ENCODE peak calls at places on chromosomes 11 and 22, in four cellular contexts. One of them, this sample, is unnamed.

GRCh38 chr11:34359548-34359891 is 1.7 kb upstream of the ABTB2 start:
- DNase-seq in GM12878: no peak
- DNase-seq in H1: no peak
- DNase-seq in K562: peak; percentile 26
- DNase-seq in this sample: no peak

GRCh38 chr11:63598556-63598955 is 15.7 kb downstream of the PLAAT3 start:
- DNase-seq in H1: no peak
- DNase-seq in GM12878: no peak
- DNase-seq in K562: no peak
- DNase-seq in this sample: no peak

GRCh38 chr11:112580864-112581263 is 320.2 kb upstream of the PLET1 start:
- DNase-seq in H1: no peak
- DNase-seq in K562: no peak
- DNase-seq in GM12878: no peak
- DNase-seq in this sample: no peak

GRCh38 chr11:117730256-117730800 is 66.7 kb downstream of the DSCAML1 start:
- DNase-seq in H1: no peak
- DNase-seq in GM12878: no peak
- DNase-seq in K562: no peak
- DNase-seq in this sample: no peak

GRCh38 chr11:590997-591396 is 14.7 kb downstream of the PHRF1 start:
- DNase-seq in H1: no peak
- DNase-seq in GM12878: no peak
- DNase-seq in K562: no peak
- DNase-seq in this sample: no peak

GRCh38 chr11:81644239-81644840 is 1089.3 kb downstream of the FAM181B start:
- DNase-seq in K562: peak; percentile 53
- DNase-seq in H1: no peak
- DNase-seq in GM12878: no peak
- DNase-seq in this sample: peak; percentile 60

GRCh38 chr11:118398797-118399564 is 2.4 kb upstream of the ATP5MG start:
- DNase-seq in K562: no peak
- DNase-seq in GM12878: no peak
- DNase-seq in H1: no peak
- DNase-seq in this sample: no peak

GRCh38 chr11:66289548-66290331 is 797 bp upstream of the YIF1A start:
- DNase-seq in H1: peak; percentile 93
- DNase-seq in GM12878: peak; percentile 45
- DNase-seq in K562: peak; percentile 82
- DNase-seq in this sample: no peak

GRCh38 chr22:19745155-19746133 is 15.1 kb upstream of the TBX1 start:
- DNase-seq in K562: no peak
- DNase-seq in GM12878: no peak
- DNase-seq in H1: no peak
- DNase-seq in this sample: no peak

GRCh38 chr22:45996241-45997076 is 19.5 kb upstream of the WNT7B start:
- DNase-seq in GM12878: no peak
- DNase-seq in H1: no peak
- DNase-seq in K562: no peak
- DNase-seq in this sample: no peak

GRCh38 chr11:10496296-10496936 is 41.4 kb downstream of the AMPD3 start:
- DNase-seq in K562: no peak
- DNase-seq in GM12878: no peak
- DNase-seq in H1: no peak
- DNase-seq in this sample: no peak

GRCh38 chr22:31332010-31332409 is 14.1 kb downstream of the PATZ1 start:
- DNase-seq in H1: no peak
- DNase-seq in K562: no peak
- DNase-seq in GM12878: no peak
- DNase-seq in this sample: no peak

GRCh38 chr11:87972133-87972532 is 203.1 kb downstream of the RAB38 start:
- DNase-seq in K562: no peak
- DNase-seq in H1: no peak
- DNase-seq in GM12878: no peak
- DNase-seq in this sample: no peak

GRCh38 chr11:13260963-13261599 is 16.5 kb upstream of the BMAL1 start:
- DNase-seq in K562: no peak
- DNase-seq in GM12878: no peak
- DNase-seq in H1: no peak
- DNase-seq in this sample: no peak

GRCh38 chr11:112200252-112200651 is 24.9 kb downstream of the BCO2 start:
- DNase-seq in H1: no peak
- DNase-seq in K562: no peak
- DNase-seq in GM12878: no peak
- DNase-seq in this sample: no peak

GRCh38 chr11:128411812-128412211 is 175.5 kb downstream of the ETS1 start:
- DNase-seq in H1: no peak
- DNase-seq in K562: no peak
- DNase-seq in GM12878: no peak
- DNase-seq in this sample: no peak

GRCh38 chr22:27752771-27753170 is 48.8 kb downstream of the MN1 start:
- DNase-seq in GM12878: no peak
- DNase-seq in K562: no peak
- DNase-seq in H1: no peak
- DNase-seq in this sample: no peak

GRCh38 chr11:10114593-10115404 is 179.2 kb downstream of the SBF2 start:
- DNase-seq in H1: no peak
- DNase-seq in GM12878: no peak
- DNase-seq in K562: no peak
- DNase-seq in this sample: no peak

GRCh38 chr11:119935341-119935925 is 202.5 kb downstream of the TRIM29 start:
- DNase-seq in GM12878: no peak
- DNase-seq in H1: no peak
- DNase-seq in K562: no peak
- DNase-seq in this sample: no peak

GRCh38 chr11:117354550-117354949 is 26.9 kb downstream of the CEP164 start:
- DNase-seq in GM12878: no peak
- DNase-seq in K562: no peak
- DNase-seq in H1: no peak
- DNase-seq in this sample: no peak

GRCh38 chr11:15006139-15006759 is 34.1 kb upstream of the CALCA start:
- DNase-seq in K562: peak; percentile 19
- DNase-seq in GM12878: peak; percentile 0
- DNase-seq in H1: no peak
- DNase-seq in this sample: peak; percentile 46
- TF ChIP-seq ATF2 in K562: no peak
- TF ChIP-seq ATF2 in GM12878: no peak
- TF ChIP-seq ATF2 in H1: no peak
- TF ChIP-seq ATF2 in this sample: no peak

GRCh38 chr11:23990346-23990745 is 506.5 kb upstream of the LUZP2 start:
- DNase-seq in H1: no peak
- DNase-seq in K562: no peak
- DNase-seq in GM12878: no peak
- DNase-seq in this sample: no peak
- TF ChIP-seq CBX5 in H1: no peak
- TF ChIP-seq CBX5 in K562: no peak
- TF ChIP-seq CBX5 in GM12878: no peak
- TF ChIP-seq CBX5 in this sample: no peak

DNA sequence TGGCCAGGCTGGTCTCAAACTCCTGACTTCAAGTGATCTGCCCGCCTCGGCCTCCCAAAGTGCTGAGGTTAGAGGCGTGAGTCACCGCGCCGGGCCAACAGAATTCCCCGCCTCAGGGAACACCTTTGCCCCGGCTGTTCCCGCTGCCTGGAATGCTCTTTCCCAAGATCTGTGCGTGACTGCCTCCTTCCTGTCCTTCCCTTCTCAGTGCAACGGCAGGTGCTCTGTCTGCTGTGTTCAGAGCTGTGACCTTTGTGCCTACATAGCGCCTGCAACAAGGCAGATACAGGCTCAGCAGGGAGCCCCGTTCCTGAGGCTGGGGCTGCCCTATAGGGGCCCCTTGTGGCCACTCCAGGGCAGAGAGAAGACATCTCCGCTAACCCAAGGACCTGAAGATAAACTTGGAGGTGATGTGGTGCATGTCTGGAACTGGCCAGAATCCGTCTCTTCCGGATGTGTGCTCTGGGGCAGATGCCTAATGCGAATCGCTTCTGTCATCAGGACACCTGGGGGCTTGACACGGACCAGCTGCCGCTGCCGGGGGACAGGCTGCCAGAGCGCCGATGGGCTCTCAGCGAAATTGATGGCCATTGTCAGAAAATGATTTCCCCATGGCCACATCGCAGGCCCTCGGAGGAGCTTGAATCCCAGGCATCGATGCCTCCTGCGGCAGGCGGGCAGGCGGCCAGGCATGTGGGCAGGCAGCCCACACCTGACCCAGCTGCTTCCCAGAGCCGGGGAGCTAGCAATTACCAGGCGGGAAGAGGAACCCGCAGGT is 43.5 kb upstream of the TCF20 start:
- DNase-seq in H1: peak; percentile 78
- DNase-seq in GM12878: no peak
- DNase-seq in K562: peak; percentile 46
- DNase-seq in this sample: peak; percentile 95
- TF ChIP-seq ATF2 in H1: no peak
- TF ChIP-seq ATF2 in GM12878: no peak
- TF ChIP-seq ATF2 in K562: no peak
- TF ChIP-seq ATF2 in this sample: no peak

GRCh38 chr11:44178381-44178780 is 82.9 kb downstream of the EXT2 start:
- DNase-seq in H1: no peak
- DNase-seq in K562: no peak
- DNase-seq in GM12878: no peak
- DNase-seq in this sample: no peak

GRCh38 chr11:44177905-44178304 is 82.4 kb downstream of the EXT2 start:
- DNase-seq in GM12878: no peak
- DNase-seq in K562: no peak
- DNase-seq in H1: no peak
- DNase-seq in this sample: no peak

GRCh38 chr11:44179173-44179572 is 83.7 kb downstream of the EXT2 start:
- DNase-seq in H1: no peak
- DNase-seq in GM12878: no peak
- DNase-seq in K562: no peak
- DNase-seq in this sample: no peak

GRCh38 chr11:44174846-44175245 is 79.4 kb downstream of the EXT2 start:
- DNase-seq in H1: no peak
- DNase-seq in K562: peak; percentile 18
- DNase-seq in GM12878: no peak
- DNase-seq in this sample: no peak

GRCh38 chr11:44176541-44177213 is 81.2 kb downstream of the EXT2 start:
- DNase-seq in K562: no peak
- DNase-seq in H1: no peak
- DNase-seq in GM12878: no peak
- DNase-seq in this sample: no peak
- TF ChIP-seq CBX5 in K562: no peak
- TF ChIP-seq CBX5 in H1: no peak
- TF ChIP-seq CBX5 in GM12878: no peak
- TF ChIP-seq CBX5 in this sample: no peak

GRCh38 chr11:36316049-36316448 is 20.0 kb downstream of the PRR5L start:
- DNase-seq in K562: no peak
- DNase-seq in H1: no peak
- DNase-seq in GM12878: no peak
- DNase-seq in this sample: no peak
- TF ChIP-seq ATF2 in K562: no peak
- TF ChIP-seq ATF2 in H1: no peak
- TF ChIP-seq ATF2 in GM12878: no peak
- TF ChIP-seq ATF2 in this sample: no peak